ENCODE peak calls at places on chromosomes 3 and 15, in ten cellular contexts. Q is fibroblast of pulmonary artery; K is CD8-positive, alpha-beta T cell; I is C1 segment of cervical spinal cord; L is HTR-8/SVneo; C is T-helper 9 cell; Y is GM06990; G is stimulated activated CD4-positive, alpha-beta T cell treated with anti-CD3 and anti-CD28 coated beads, Interleukin-1b, Interleukin-23, amount 100 ng/mL, for 48 hours; T is transverse colon; Z is HCT116. U is an unnamed sample.

GRCh38 chr15:80234883-80235282 is 17.1 kb downstream of the CTXND1 start:
- DNase-seq in C (peak), I (no peak), L (no peak), Q (peak), T (peak), Z (peak), G (peak), K (peak), Y (peak), U (no peak)

GRCh38 chr15:89121414-89121813 is 33.2 kb downstream of the ABHD2 start:
- DNase-seq in I (no peak), Q (no peak), G (no peak), K (no peak), L (no peak), T (peak), Y (no peak), C (no peak), Z (no peak), U (no peak)

GRCh38 chr3:14329116-14329830 is 73.1 kb upstream of the SLC6A6 start:
- DNase-seq in G (no peak), T (peak), C (no peak), Q (no peak), Z (no peak), L (peak), I (no peak), Y (no peak), K (no peak), U (no peak)

GRCh38 chr15:101596633-101597032 is 55.5 kb downstream of the TM2D3 start:
- DNase-seq in Z (no peak), Y (no peak), Q (no peak), C (no peak), G (no peak), K (no peak), T (no peak), L (no peak), I (no peak), U (no peak)

GRCh38 chr15:38129531-38130199 is 123.0 kb upstream of the SPRED1 start:
- DNase-seq in L (peak), K (no peak), C (no peak), Y (peak), Q (peak), Z (no peak), T (peak), G (peak), I (peak), U (no peak)

GRCh38 chr3:192653862-192654261 is 73.5 kb downstream of the FGF12 start:
- DNase-seq in I (no peak), Y (no peak), G (no peak), Z (no peak), C (no peak), L (no peak), T (no peak), Q (no peak), K (no peak), U (no peak)

GRCh38 chr15:89587955-89588354 is 12.7 kb downstream of the TICRR start:
- DNase-seq in Q (peak), T (no peak), K (no peak), C (no peak), L (no peak), I (no peak), Z (no peak), G (no peak), Y (no peak), U (no peak)

GRCh38 chr3:74021451-74021850 is 396.7 kb upstream of the PDZRN3 start:
- DNase-seq in C (no peak), Y (no peak), I (no peak), Z (no peak), G (no peak), K (no peak), T (no peak), Q (no peak), L (no peak), U (no peak)

GRCh38 chr3:170863768-170864167 is 6.2 kb downstream of the RPL22L1 start:
- DNase-seq in C (no peak), Q (no peak), T (no peak), Z (no peak), G (no peak), K (no peak), I (no peak), L (no peak), Y (no peak), U (no peak)

GRCh38 chr3:159187706-159188105 is 385.9 kb downstream of the MFSD1 start:
- DNase-seq in I (no peak), K (no peak), Y (no peak), Z (no peak), C (no peak), Q (no peak), G (no peak), L (no peak), T (no peak), U (no peak)

GRCh38 chr15:59484399-59484798 is 46.4 kb downstream of the FAM81A start:
- DNase-seq in L (no peak), G (no peak), Y (no peak), I (no peak), Q (no peak), T (no peak), Z (no peak), C (no peak), K (no peak), U (no peak)

GRCh38 chr3:88362428-88362827 is 212.7 kb downstream of the C3orf38 start:
- DNase-seq in I (no peak), K (no peak), Z (no peak), Y (no peak), Q (no peak), G (no peak), T (peak), L (no peak), C (no peak), U (no peak)

GRCh38 chr3:71585891-71586809 is 2.6 kb upstream of the FOXP1 start:
- DNase-seq in T (no peak), I (no peak), Z (peak), C (no peak), K (no peak), Y (no peak), Q (peak), G (no peak), L (no peak), U (peak)

GRCh38 chr15:39497759-39498565 is 82.9 kb upstream of the THBS1 start:
- DNase-seq in C (no peak), L (no peak), Q (no peak), I (no peak), K (no peak), G (no peak), T (no peak), Y (no peak), Z (no peak), U (no peak)

GRCh38 chr15:76196286-76196948 is 114.9 kb downstream of the ETFA start:
- DNase-seq in T (peak), L (peak), G (no peak), Q (peak), K (no peak), Y (peak), I (peak), C (no peak), Z (peak), U (peak)

GRCh38 chr3:121648219-121648958 is 12.3 kb downstream of the HCLS1 start:
- DNase-seq in K (no peak), Q (peak), T (no peak), C (no peak), Y (no peak), L (no peak), I (no peak), Z (no peak), G (no peak), U (peak)

GRCh38 chr3:51668756-51669155 is 2.3 kb upstream of the TEX264 start:
- DNase-seq in Z (no peak), Y (no peak), G (no peak), Q (no peak), T (no peak), K (no peak), I (no peak), C (no peak), L (no peak), U (no peak)

GRCh38 chr3:177935008-177935407 is 601.2 kb upstream of the KCNMB2 start:
- DNase-seq in Z (no peak), L (no peak), Y (no peak), T (no peak), C (no peak), G (no peak), I (no peak), K (no peak), Q (no peak), U (no peak)

GRCh38 chr15:68821898-68822380 is 1.2 kb upstream of the ANP32A start:
- DNase-seq in G (no peak), I (no peak), K (no peak), Q (peak), C (no peak), L (no peak), T (no peak), Y (no peak), Z (no peak), U (no peak)

GRCh38 chr15:92882697-92883642 is 17.2 kb upstream of the CHD2 start:
- DNase-seq in I (no peak), K (peak), Q (no peak), Y (peak), G (peak), Z (no peak), T (no peak), L (no peak), C (peak), U (no peak)

GRCh38 chr3:53084310-53085001 is 38.6 kb upstream of the SFMBT1 start:
- DNase-seq in I (no peak), G (peak), Q (no peak), K (no peak), T (no peak), Z (no peak), L (no peak), C (no peak), Y (no peak), U (peak)

GRCh38 chr3:151327571-151328198 is 1.7 kb downstream of the P2RY13 start:
- DNase-seq in T (no peak), G (no peak), C (no peak), L (no peak), Q (peak), I (no peak), Y (no peak), Z (no peak), K (no peak), U (peak)

GRCh38 chr3:78497025-78497424 is 1270.8 kb downstream of the ROBO1 start:
- DNase-seq in G (no peak), C (no peak), Y (no peak), I (no peak), Q (no peak), T (no peak), Z (no peak), L (no peak), K (no peak), U (peak)

GRCh38 chr3:24344784-24345439 is 149.7 kb downstream of the THRB start:
- DNase-seq in Q (no peak), C (no peak), Y (no peak), I (no peak), G (no peak), T (no peak), Z (no peak), K (no peak), L (no peak), U (no peak)

GRCh38 chr3:39095778-39096177 is 11.6 kb downstream of the GORASP1 start:
- DNase-seq in Z (no peak), Q (no peak), C (no peak), T (no peak), L (no peak), I (no peak), K (no peak), Y (no peak), G (no peak), U (no peak)

GRCh38 chr3:46714728-46715506 is 2.8 kb downstream of the PRSS50 start:
- DNase-seq in Z (no peak), K (no peak), Q (no peak), Y (no peak), I (no peak), T (no peak), L (no peak), C (no peak), G (no peak), U (no peak)

GRCh38 chr3:176767385-176767784 is 429.9 kb downstream of the TBL1XR1 start:
- DNase-seq in L (no peak), I (no peak), C (no peak), G (no peak), Q (peak), Z (peak), Y (no peak), T (no peak), K (no peak), U (no peak)

GRCh38 chr3:135106445-135106844 is 311.4 kb downstream of the EPHB1 start:
- DNase-seq in Q (peak), G (no peak), L (peak), I (no peak), Y (no peak), T (peak), K (no peak), C (no peak), Z (no peak), U (no peak)

GRCh38 chr15:54094661-54095060 is 116.4 kb downstream of the UNC13C start:
- DNase-seq in Y (no peak), Q (no peak), G (no peak), C (no peak), L (no peak), I (no peak), T (no peak), Z (no peak), K (no peak), U (peak)

GRCh38 chr3:4825572-4826236 is 153.5 kb upstream of the BHLHE40 start:
- DNase-seq in Z (no peak), Y (no peak), I (no peak), L (no peak), Q (no peak), K (no peak), C (no peak), T (peak), G (no peak), U (no peak)

GRCh38 chr3:189363856-189364255 is 192.1 kb downstream of the TPRG1 start:
- DNase-seq in T (no peak), K (no peak), Q (peak), Y (no peak), Z (no peak), G (no peak), I (no peak), L (no peak), C (no peak), U (peak)

GRCh38 chr3:179438836-179439235 is 12.4 kb downstream of the GNB4 start:
- DNase-seq in K (no peak), G (no peak), Q (no peak), I (no peak), L (no peak), Z (no peak), Y (peak), C (no peak), T (no peak), U (no peak)

GRCh38 chr15:85707519-85708338 is 87.0 kb downstream of the KLHL25 start:
- DNase-seq in G (no peak), Y (no peak), Z (no peak), L (no peak), C (no peak), Q (peak), T (no peak), K (no peak), I (no peak), U (no peak)

GRCh38 chr3:51686512-51687215 is 15.6 kb downstream of the TEX264 start:
- DNase-seq in T (peak), Y (peak), I (no peak), Q (peak), L (no peak), Z (no peak), G (peak), C (peak), K (peak), U (no peak)

U was measured in cerebellum.